ENCODE peak calls at places on chromosomes 2 and 18, in six cellular contexts. Y is PC-9, K is HCT116, E is GM23338, B is GM23248, H is PC-3. C is an unnamed sample.

GRCh38 chr18:10878703-10879102 is 270.7 kb downstream of the PIEZO2 start:
- DNase-seq in Y (no peak), K (no peak), E (no peak), B (no peak), H (no peak), C (no peak)

GRCh38 chr2:18934886-18935285 is 345.5 kb upstream of the NT5C1B start:
- DNase-seq in Y (no peak), K (no peak), E (no peak), B (no peak), H (no peak), C (no peak)

GRCh38 chr2:88117976-88118375 is 9.9 kb downstream of the FABP1 start:
- DNase-seq in Y (no peak), K (no peak), E (no peak), B (no peak), H (peak; percentile 14), C (no peak)

GRCh38 chr2:121777699-121778058 is 22.2 kb downstream of the TSN start:
- DNase-seq in Y (peak; percentile 20), K (no peak), E (no peak), B (no peak), H (peak; percentile 93), C (peak; percentile 71)

GRCh38 chr2:23503097-23503496 is 118.1 kb downstream of the KLHL29 start:
- DNase-seq in Y (no peak), K (no peak), E (no peak), B (no peak), H (no peak), C (no peak)

GRCh38 chr2:232438951-232439757 is 16.8 kb upstream of the ALPI start:
- DNase-seq in Y (peak; percentile 60), K (no peak), E (no peak), B (no peak), H (peak; percentile 40), C (no peak)

GRCh38 chr2:55949613-55950012 is 26.0 kb upstream of the EFEMP1 start:
- DNase-seq in Y (no peak), K (no peak), E (no peak), B (no peak), H (no peak), C (no peak)

GRCh38 chr2:10307561-10308156 is 5.0 kb downstream of the HPCAL1 start:
- DNase-seq in Y (no peak), K (no peak), E (no peak), B (peak; percentile 41), H (no peak), C (no peak)

GRCh38 chr2:205889073-205889472 is 196.9 kb downstream of the INO80D start:
- DNase-seq in Y (peak; percentile 24), K (no peak), E (no peak), B (peak; percentile 52), H (peak; percentile 83), C (peak; percentile 57)

GRCh38 chr2:152200562-152201465 is 25.3 kb upstream of the STAM2 start:
- DNase-seq in Y (peak; percentile 94), K (peak; percentile 96), E (peak; percentile 41), B (peak; percentile 99), H (peak; percentile 100), C (peak; percentile 97)

GRCh38 chr2:74374509-74375205 is 5.5 kb downstream of the DCTN1 start:
- DNase-seq in Y (no peak), K (no peak), E (peak; percentile 95), B (peak; percentile 50), H (no peak), C (peak; percentile 75)

DNA sequence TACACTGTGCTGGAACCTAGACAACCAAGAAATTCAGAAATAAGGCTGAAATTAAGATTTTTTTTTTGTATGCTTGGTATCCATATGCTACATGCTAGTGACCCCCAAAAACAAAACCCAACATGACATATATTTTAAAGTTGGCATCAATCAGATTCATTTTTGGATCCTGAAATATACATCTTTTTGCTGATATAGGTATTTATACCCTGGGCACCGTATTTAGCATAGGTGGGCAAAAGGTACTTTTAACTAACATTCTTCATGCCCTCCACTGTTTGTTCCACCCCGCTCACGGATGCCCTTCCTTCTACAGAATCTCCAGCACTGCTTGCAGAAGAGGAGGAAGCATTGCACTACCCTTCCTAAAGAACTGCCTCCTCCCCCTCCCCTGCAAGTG is 52.6 kb downstream of the SPOPL start:
- DNase-seq in Y (no peak), K (no peak), E (no peak), B (no peak), H (no peak), C (no peak)
- H3K27ac ChIP-seq in Y (no peak overlapping the region), K (no peak overlapping the region), E (no peak overlapping the region), B (no peak overlapping the region), H (no peak overlapping the region), C (no peak overlapping the region)

DNA sequence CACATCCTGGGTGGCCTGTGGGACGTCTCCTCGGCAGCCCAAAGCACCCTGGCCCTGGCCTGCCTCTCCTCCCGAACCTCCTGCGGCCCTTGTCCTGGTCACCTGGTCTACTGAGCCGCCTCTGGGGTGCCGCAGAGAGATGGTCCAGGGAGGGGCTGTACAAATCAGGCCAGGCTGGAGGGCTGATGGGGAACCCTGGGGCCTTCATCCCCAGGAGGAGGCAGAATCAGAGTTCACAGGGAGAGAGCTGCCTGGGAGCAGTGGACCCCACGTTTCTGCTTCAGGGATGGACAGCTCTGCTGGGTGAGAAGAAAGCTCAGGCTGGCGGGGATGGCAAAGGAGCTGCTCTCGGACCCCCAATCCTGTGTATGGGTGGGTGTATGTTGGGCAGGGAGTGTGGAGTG is 73.2 kb upstream of the SMAD7 start:
- DNase-seq in Y (no peak), K (no peak), E (no peak), B (no peak), H (no peak), C (no peak)
- H3K4me3 ChIP-seq in Y (no peak overlapping the region), K (no peak overlapping the region), E (no peak overlapping the region), B (no peak overlapping the region), H (no peak overlapping the region), C (no peak overlapping the region)

GRCh38 chr2:37323770-37324535 is 680 bp downstream of the PRKD3 start:
- DNase-seq in Y (peak; percentile 13), K (no peak), E (peak; percentile 68), B (peak; percentile 61), H (peak; percentile 55), C (peak; percentile 17)

GRCh38 chr2:37326285-37326684 is 1.7 kb upstream of the PRKD3 start:
- DNase-seq in Y (no peak), K (no peak), E (no peak), B (peak; percentile 93), H (peak; percentile 66), C (peak; percentile 67)

GRCh38 chr2:37325625-37326071 is 1.0 kb upstream of the PRKD3 start:
- DNase-seq in Y (no peak), K (no peak), E (no peak), B (no peak), H (no peak), C (no peak)

GRCh38 chr2:37324536-37324785 is 172 bp downstream of the PRKD3 start:
- DNase-seq in Y (no peak), K (no peak), E (no peak), B (peak; percentile 86), H (no peak), C (peak; percentile 43)

DNA sequence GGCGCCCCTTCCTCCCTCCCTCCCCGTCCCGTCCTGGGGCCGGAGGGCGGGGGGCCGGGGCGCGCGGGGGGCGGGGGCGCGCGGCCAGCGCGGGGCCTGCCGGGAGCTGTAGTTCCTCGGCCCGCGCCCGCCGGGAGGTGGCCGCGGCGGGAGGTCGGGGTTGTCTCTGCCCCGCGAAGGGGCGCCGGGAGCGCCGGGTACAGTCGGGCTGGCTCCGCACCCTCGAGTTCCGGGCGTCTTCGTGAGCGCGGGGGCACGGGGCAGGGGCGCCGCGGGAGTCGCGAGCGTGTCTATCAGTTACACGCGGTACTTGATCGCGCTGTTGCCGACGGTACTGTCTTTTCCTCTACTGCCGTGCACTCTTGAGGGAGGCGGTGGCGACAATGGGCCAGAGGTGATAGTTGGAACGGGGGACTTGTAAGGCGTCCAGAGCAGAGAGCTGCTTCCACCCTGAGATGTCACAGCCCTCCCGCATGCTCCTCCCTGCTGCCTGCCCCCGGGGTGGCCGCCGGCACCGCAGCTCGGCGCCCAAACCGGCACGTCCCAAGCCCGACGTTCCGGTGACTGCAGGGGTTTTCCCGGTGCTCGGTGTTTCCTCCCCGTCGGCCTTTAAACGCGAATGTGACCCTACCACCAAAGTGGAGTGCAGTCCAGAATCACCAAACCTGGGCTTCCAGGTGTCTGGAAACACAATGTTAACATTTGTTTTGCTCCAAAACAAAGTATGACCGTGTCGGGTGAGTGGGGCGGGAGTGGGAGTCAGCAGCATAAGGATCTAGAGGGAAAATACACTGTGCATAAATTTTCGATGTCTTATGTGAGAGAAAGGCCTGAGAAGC is at the start of gene PRKD3:
- DNase-seq in Y (peak; percentile 55), K (peak; percentile 18), E (peak; percentile 81), B (peak; percentile 70), H (peak; percentile 69), C (peak; percentile 38)
- TF ChIP-seq EZH2 in Y (peak; percentile 62), K (peak; percentile 96), E (peak; percentile 54), B (no peak), H (no peak), C (no peak)

GRCh38 chr18:55455938-55456337 is 132.1 kb downstream of the TCF4 start:
- DNase-seq in Y (no peak), K (no peak), E (no peak), B (no peak), H (no peak), C (peak; percentile 22)

GRCh38 chr18:55461843-55462242 is 126.1 kb downstream of the TCF4 start:
- DNase-seq in Y (no peak), K (no peak), E (no peak), B (no peak), H (no peak), C (no peak)

GRCh38 chr18:55462652-55463051 is 125.3 kb downstream of the TCF4 start:
- DNase-seq in Y (no peak), K (no peak), E (no peak), B (no peak), H (no peak), C (no peak)

GRCh38 chr18:55457028-55457427 is 131.0 kb downstream of the TCF4 start:
- DNase-seq in Y (no peak), K (no peak), E (no peak), B (no peak), H (no peak), C (no peak)

DNA sequence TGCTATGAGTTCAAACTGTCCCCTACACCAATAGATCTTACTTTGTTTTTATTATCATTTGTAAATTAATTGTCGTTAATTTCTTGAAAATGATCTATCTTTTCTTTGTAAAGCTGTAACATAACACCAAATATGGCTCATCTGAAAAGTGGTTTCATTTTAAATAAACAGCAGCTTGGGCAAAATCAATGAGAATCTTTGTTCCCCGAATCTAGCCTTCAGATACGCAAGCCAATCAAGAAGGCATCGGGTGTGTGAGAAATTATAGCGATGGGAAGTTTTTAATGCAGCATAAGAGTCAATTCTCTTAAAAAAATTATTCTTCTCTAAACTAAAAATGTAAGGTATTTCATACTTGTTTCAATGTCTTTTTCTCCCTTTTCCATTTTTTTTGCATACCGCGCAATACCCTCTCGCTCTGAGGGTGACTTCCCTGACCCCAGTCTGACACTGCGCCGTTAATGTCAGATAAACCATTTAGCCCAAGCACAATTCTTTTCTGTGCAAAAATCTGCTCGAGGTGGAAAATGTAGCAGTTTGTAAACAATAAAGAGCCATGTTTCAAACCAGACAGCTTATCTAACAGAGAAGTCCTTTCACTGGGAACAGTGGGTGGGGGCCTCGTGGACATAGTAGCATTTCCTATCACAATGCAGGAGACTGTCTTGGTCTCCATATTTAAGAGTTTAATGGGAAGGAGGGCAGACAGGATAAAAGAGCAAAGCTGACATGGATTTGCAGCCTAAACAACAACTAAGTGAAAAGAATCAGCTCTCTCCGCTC is 129.3 kb downstream of the TCF4 start:
- DNase-seq in Y (no peak), K (no peak), E (no peak), B (no peak), H (no peak), C (no peak)
- H3K27ac ChIP-seq in Y (no peak overlapping the region), K (no peak overlapping the region), E (no peak overlapping the region), B (no peak overlapping the region), H (no peak overlapping the region), C (no peak overlapping the region)